ENCODE peak calls at places on chromosomes 16 and 17, in eight cellular contexts. V is Caco-2; H is fibroblast of lung; W is Peyer's patch; U is mammary epithelial cell; L is BE2C; T is CD8-positive, alpha-beta T cell; Z is PC-3. R is an unnamed sample. For H3K36me3, the result is how much of the 10 kb centered on the place peaks cover.

GRCh38 chr17:57720636-57721035 is 24.5 kb downstream of the CCDC182 start:
- DNase-seq in V (no peak), H (no peak), W (peak), U (no peak), L (no peak), T (no peak), Z (no peak), R (no peak)

GRCh38 chr16:84178892-84179611 is 7.8 kb downstream of the TAF1C start:
- DNase-seq in V (no peak), H (no peak), W (no peak), U (no peak), L (no peak), T (no peak), Z (no peak), R (no peak)

GRCh38 chr17:56499799-56500388 is 93.6 kb upstream of the NOG start:
- DNase-seq in V (no peak), H (peak), W (no peak), U (peak), L (peak), T (no peak), Z (peak), R (no peak)

GRCh38 chr17:2138318-2138717 is 83.4 kb downstream of the HIC1 start:
- DNase-seq in V (no peak), H (peak), W (peak), U (no peak), L (peak), T (no peak), Z (no peak), R (no peak)

GRCh38 chr17:32114536-32114935 is 27.8 kb upstream of the RHOT1 start:
- DNase-seq in V (no peak), H (no peak), W (no peak), U (no peak), L (no peak), T (no peak), Z (no peak), R (no peak)

GRCh38 chr16:89409161-89409711 is 81.1 kb downstream of the ANKRD11 start:
- DNase-seq in V (no peak), H (no peak), W (peak), U (peak), L (no peak), T (peak), Z (peak), R (no peak)

GRCh38 chr17:11996722-11997146 is 541 bp downstream of the ZNF18 start:
- DNase-seq in V (no peak), H (peak), W (peak), U (peak), L (no peak), T (peak), Z (peak), R (no peak)

GRCh38 chr17:46940692-46941404 is 17.9 kb downstream of the GOSR2 start:
- DNase-seq in V (peak), H (peak), W (peak), U (peak), L (peak), T (peak), Z (peak), R (no peak)

GRCh38 chr17:47956818-47957590 is 679 bp downstream of the PRR15L start:
- DNase-seq in V (peak), H (no peak), W (no peak), U (no peak), L (no peak), T (no peak), Z (peak), R (no peak)

GRCh38 chr16:75306102-75306762 is 54.8 kb upstream of the BCAR1 start:
- DNase-seq in V (peak), H (peak), W (peak), U (no peak), L (no peak), T (no peak), Z (peak), R (peak)

GRCh38 chr17:9837551-9838471 is 12.1 kb downstream of the GLP2R start:
- DNase-seq in V (no peak), H (peak), W (peak), U (peak), L (no peak), T (no peak), Z (peak), R (no peak)

GRCh38 chr16:17269434-17269833 is 201.3 kb downstream of the XYLT1 start:
- DNase-seq in V (no peak), H (peak), W (no peak), U (no peak), L (no peak), T (no peak), Z (no peak), R (no peak)

GRCh38 chr16:21277927-21278706 is at the start of gene CRYM:
- DNase-seq in V (peak), H (peak), W (peak), U (peak), L (peak), T (no peak), Z (peak), R (no peak)

GRCh38 chr17:61442878-61443474 is 9.2 kb upstream of the TBX4 start:
- DNase-seq in V (no peak), H (no peak), W (no peak), U (no peak), L (no peak), T (no peak), Z (no peak), R (no peak)

GRCh38 chr17:74994440-74994839 is 7.0 kb downstream of the CDR2L start:
- DNase-seq in V (no peak), H (no peak), W (no peak), U (peak), L (no peak), T (no peak), Z (no peak), R (peak)

GRCh38 chr16:1537763-1538289 is 4.4 kb downstream of the TMEM204 start:
- DNase-seq in V (no peak), H (no peak), W (no peak), U (no peak), L (peak), T (no peak), Z (no peak), R (no peak)

GRCh38 chr17:40952675-40953074 is 14.1 kb downstream of the KRT39 start:
- DNase-seq in V (no peak), H (peak), W (no peak), U (peak), L (no peak), T (no peak), Z (peak), R (peak)

GRCh38 chr17:6927290-6927844 is 68.5 kb upstream of the ALOX12 start:
- DNase-seq in V (no peak), H (peak), W (no peak), U (peak), L (no peak), T (no peak), Z (peak), R (no peak)

GRCh38 chr16:23202166-23202565 is 19.6 kb downstream of the SCNN1G start:
- DNase-seq in V (no peak), H (no peak), W (no peak), U (no peak), L (no peak), T (no peak), Z (no peak), R (no peak)

GRCh38 chr16:86984975-86985655 is 332.1 kb downstream of the C16orf95 start:
- DNase-seq in V (no peak), H (no peak), W (peak), U (no peak), L (no peak), T (no peak), Z (no peak), R (no peak)

GRCh38 chr16:27175888-27176287 is 27.4 kb upstream of the KDM8 start:
- DNase-seq in V (no peak), H (no peak), W (no peak), U (no peak), L (no peak), T (no peak), Z (no peak), R (no peak)

GRCh38 chr17:79137791-79138190 is 63.2 kb downstream of the ENGASE start:
- DNase-seq in V (no peak), H (no peak), W (no peak), U (no peak), L (no peak), T (no peak), Z (no peak), R (no peak)

GRCh38 chr16:72857841-72858594 is 189.9 kb downstream of the ZFHX3 start:
- DNase-seq in V (no peak), H (no peak), W (no peak), U (no peak), L (no peak), T (no peak), Z (no peak), R (no peak)

GRCh38 chr16:51427081-51427480 is 276.0 kb upstream of the SALL1 start:
- DNase-seq in V (no peak), H (no peak), W (no peak), U (no peak), L (no peak), T (no peak), Z (no peak), R (no peak)

GRCh38 chr17:37642706-37643105 is 540 bp downstream of the DDX52 start:
- DNase-seq in V (no peak), H (peak), W (no peak), U (peak), L (no peak), T (no peak), Z (peak), R (no peak)

GRCh38 chr16:48409839-48410610 is 24.8 kb upstream of the SIAH1 start:
- DNase-seq in V (peak), H (peak), W (peak), U (peak), L (peak), T (no peak), Z (peak), R (no peak)

GRCh38 chr17:2704890-2705248 is 6.7 kb downstream of the CLUH start:
- DNase-seq in V (no peak), H (no peak), W (no peak), U (no peak), L (no peak), T (no peak), Z (no peak), R (no peak)

GRCh38 chr16:70391881-70392481 is 45.3 kb downstream of the DDX19A start:
- DNase-seq in V (no peak), H (peak), W (no peak), U (peak), L (peak), T (no peak), Z (peak), R (no peak)

GRCh38 chr17:56902350-56902749 is 11.5 kb downstream of the TRIM25 start:
- DNase-seq in V (no peak), H (no peak), W (no peak), U (peak), L (no peak), T (no peak), Z (peak), R (peak)

GRCh38 chr17:21539146-21539545 is 153.2 kb upstream of the KCNJ18 start:
- DNase-seq in V (no peak), H (peak), W (no peak), U (peak), L (no peak), T (no peak), Z (peak), R (no peak)

GRCh38 chr17:37710344-37710886 is 34.4 kb downstream of the HNF1B start:
- DNase-seq in V (peak), H (peak), W (peak), U (no peak), L (peak), T (no peak), Z (peak), R (no peak)

GRCh38 chr17:19650826-19651225 is 2.3 kb downstream of the ALDH3A2 start:
- DNase-seq in V (no peak), H (peak), W (no peak), U (peak), L (no peak), T (no peak), Z (peak), R (no peak)
- H3K36me3 ChIP-seq in V (under half), H (under half), W (under half), U (under half), L (under half), T (under half), Z (under half), R (under half)

GRCh38 chr17:17150450-17150804 is 55.7 kb downstream of the PLD6 start:
- DNase-seq in V (no peak), H (no peak), W (no peak), U (no peak), L (no peak), T (no peak), Z (no peak), R (no peak)
- H3K36me3 ChIP-seq in V (under half), H (under half), W (half or more), U (under half), L (under half), T (under half), Z (half or more), R (under half)

GRCh38 chr17:50699410-50699809 is 8.3 kb downstream of the ANKRD40 start:
- DNase-seq in V (peak), H (no peak), W (no peak), U (no peak), L (no peak), T (no peak), Z (peak), R (no peak)
- H3K36me3 ChIP-seq in V (under half), H (under half), W (half or more), U (under half), L (half or more), T (under half), Z (half or more), R (under half)

DNA sequence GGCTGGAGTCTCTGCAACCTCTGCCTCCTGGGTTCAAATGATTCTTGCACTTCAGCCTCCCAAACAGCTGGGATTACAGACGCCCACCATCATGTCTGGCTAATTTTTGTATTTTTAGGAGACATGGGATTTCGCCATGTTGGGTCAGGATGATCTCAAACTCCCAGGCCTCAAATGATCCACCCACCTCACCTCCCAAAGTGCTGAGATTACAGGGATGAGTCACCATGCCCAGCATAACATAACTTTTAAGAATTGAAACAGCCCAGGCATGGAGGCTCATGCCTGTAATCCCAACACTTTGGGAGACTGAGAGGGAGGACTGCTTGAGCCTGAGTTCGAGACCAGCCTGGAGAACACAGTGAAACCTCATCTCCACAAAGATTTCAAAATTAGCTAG is 2.5 kb downstream of the RSL1D1 start:
- DNase-seq in V (no peak), H (peak), W (no peak), U (peak), L (no peak), T (no peak), Z (no peak), R (no peak)
- H3K36me3 ChIP-seq in V (under half), H (under half), W (half or more), U (under half), L (half or more), T (half or more), Z (half or more), R (under half)

DNA sequence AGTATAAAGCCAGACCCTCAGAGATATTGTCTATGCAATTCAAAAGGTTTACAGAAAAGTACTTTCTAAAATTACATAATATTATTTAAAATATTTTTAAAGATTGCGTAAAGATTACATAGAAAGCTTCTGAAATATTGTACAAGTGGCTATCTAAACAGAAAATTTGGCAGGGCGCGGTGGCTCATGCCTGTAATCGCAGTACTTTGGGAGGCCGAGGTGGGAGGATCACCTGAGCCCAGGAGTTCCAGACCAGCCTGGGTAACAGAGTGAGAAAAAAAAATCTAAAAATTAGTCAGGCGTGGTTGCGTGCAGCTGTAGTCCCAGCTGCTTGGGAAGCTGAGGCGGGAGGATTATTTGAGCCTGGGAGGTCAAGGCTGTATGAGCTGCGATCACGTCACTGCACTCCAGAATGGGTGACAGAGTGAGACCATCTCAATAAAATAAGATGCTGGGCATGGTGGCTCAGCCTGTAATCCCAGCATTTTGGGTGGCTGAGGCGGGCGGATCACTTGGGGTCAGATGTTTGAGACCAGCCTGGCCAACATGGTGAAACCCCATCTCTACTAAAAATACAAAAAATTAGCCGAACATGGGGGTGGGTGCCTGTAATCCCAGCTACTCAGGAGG is 18.1 kb downstream of the UBN1 start:
- DNase-seq in V (no peak), H (no peak), W (no peak), U (no peak), L (no peak), T (no peak), Z (no peak), R (no peak)
- H3K36me3 ChIP-seq in V (under half), H (under half), W (half or more), U (under half), L (under half), T (under half), Z (under half), R (under half)

DNA sequence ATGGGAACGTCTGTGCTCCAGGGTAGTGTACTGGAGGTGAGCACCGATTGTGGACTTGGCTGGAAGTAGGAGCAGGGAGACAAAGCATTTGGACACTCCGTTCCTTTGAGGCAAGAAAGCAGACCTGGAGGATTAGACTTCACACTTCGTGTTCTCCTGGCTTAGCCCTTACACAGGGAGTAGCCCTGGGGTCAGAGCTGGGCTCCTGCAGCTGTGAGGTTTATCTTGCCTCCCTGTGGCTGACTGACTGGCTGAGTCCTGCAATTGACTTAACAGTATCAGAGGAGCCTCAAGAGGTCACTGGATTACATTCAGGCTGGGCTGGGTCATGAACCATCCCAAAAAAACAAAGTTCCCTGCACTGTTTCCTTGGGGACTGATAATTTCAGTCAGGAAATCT is 37.1 kb downstream of the MPRIP start:
- DNase-seq in V (no peak), H (no peak), W (peak), U (no peak), L (no peak), T (no peak), Z (no peak), R (no peak)
- H3K36me3 ChIP-seq in V (under half), H (under half), W (under half), U (under half), L (under half), T (under half), Z (half or more), R (under half)

GRCh38 chr17:39659286-39660010 is 5.7 kb upstream of the TCAP start:
- DNase-seq in V (no peak), H (no peak), W (no peak), U (no peak), L (no peak), T (no peak), Z (no peak), R (no peak)
- H3K36me3 ChIP-seq in V (under half), H (under half), W (half or more), U (under half), L (under half), T (under half), Z (under half), R (under half)

GRCh38 chr16:24950275-24950674 is 64.9 kb downstream of the ARHGAP17 start:
- DNase-seq in V (no peak), H (peak), W (peak), U (no peak), L (no peak), T (no peak), Z (peak), R (no peak)

GRCh38 chr16:24957887-24958286 is 57.3 kb downstream of the ARHGAP17 start:
- DNase-seq in V (no peak), H (no peak), W (no peak), U (no peak), L (no peak), T (no peak), Z (no peak), R (no peak)

GRCh38 chr16:24953721-24954120 is 61.4 kb downstream of the ARHGAP17 start:
- DNase-seq in V (no peak), H (no peak), W (peak), U (no peak), L (no peak), T (no peak), Z (no peak), R (no peak)

GRCh38 chr16:24955975-24956731 is 59.0 kb downstream of the ARHGAP17 start:
- DNase-seq in V (no peak), H (no peak), W (no peak), U (no peak), L (no peak), T (no peak), Z (no peak), R (no peak)

DNA sequence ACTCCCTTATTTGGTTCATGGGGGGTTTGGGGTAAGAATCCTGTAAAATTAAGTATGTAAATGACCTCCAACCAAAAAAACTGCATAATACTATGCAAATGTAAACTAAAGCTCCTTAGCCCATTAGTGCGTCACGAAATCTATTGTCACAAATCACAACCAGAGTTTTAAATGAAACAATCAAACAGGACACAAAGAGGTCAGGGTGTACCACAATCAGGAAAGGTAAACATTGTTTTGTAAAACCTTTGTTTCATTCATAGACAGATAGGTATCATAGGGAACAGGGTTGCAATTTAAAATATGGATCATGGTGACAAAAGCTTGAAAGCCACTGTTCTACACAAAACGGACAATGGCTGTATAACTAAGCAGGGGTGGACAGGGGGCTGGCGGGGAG is 61.0 kb downstream of the ARHGAP17 start:
- DNase-seq in V (no peak), H (no peak), W (no peak), U (no peak), L (no peak), T (no peak), Z (no peak), R (no peak)
- H3K36me3 ChIP-seq in V (under half), H (under half), W (half or more), U (under half), L (under half), T (under half), Z (under half), R (under half)